ENCODE peak calls at places on chromosome 21, in six cellular contexts. V is IMR-90, O is Peyer's patch, Z is body of pancreas, T is sigmoid colon, U is heart left ventricle. W is an unnamed sample.

GRCh38 chr21:33278736-33279135 is 12.6 kb downstream of the IL10RB start:
- DNase-seq in Z (no peak), T (no peak), V (peak; percentile 44), U (no peak), O (no peak), W (no peak)

GRCh38 chr21:33411949-33412430 is 8.8 kb downstream of the IFNGR2 start:
- DNase-seq in O (peak; percentile 73), T (no peak), V (no peak), U (no peak), Z (peak; percentile 38), W (no peak)

GRCh38 chr21:24759348-24760118 is 847.7 kb downstream of the MRPL39 start:
- DNase-seq in O (no peak), Z (no peak), V (no peak), U (no peak), T (no peak), W (no peak)

GRCh38 chr21:20814090-20814489 is 184.1 kb upstream of the NCAM2 start:
- DNase-seq in Z (no peak), T (no peak), O (no peak), U (no peak), V (no peak), W (no peak)

GRCh38 chr21:22516230-22516629 is 1518.0 kb downstream of the NCAM2 start:
- DNase-seq in O (no peak), Z (no peak), T (no peak), V (no peak), U (no peak), W (no peak)

GRCh38 chr21:26140185-26140584 is 30.4 kb downstream of the APP start:
- DNase-seq in T (peak; percentile 75), O (peak; percentile 56), U (peak; percentile 62), V (peak; percentile 99), Z (peak; percentile 30), W (no peak)

GRCh38 chr21:33360281-33360680 is 35.5 kb downstream of the IFNAR1 start:
- DNase-seq in O (no peak), V (peak; percentile 80), T (no peak), U (no peak), Z (no peak), W (no peak)

GRCh38 chr21:26715878-26716506 is 129.2 kb downstream of the ADAMTS1 start:
- DNase-seq in V (peak; percentile 51), U (no peak), Z (peak; percentile 55), O (no peak), T (no peak), W (no peak)

GRCh38 chr21:40388046-40388445 is 458.9 kb downstream of the DSCAM start:
- DNase-seq in U (no peak), V (no peak), O (no peak), Z (no peak), T (no peak), W (no peak)

GRCh38 chr21:35291963-35292627 is 243.0 kb upstream of the RUNX1 start:
- DNase-seq in O (no peak), Z (no peak), V (peak; percentile 52), T (no peak), U (no peak), W (no peak)

GRCh38 chr21:31656199-31657095 is 3.0 kb upstream of the SOD1 start:
- DNase-seq in T (no peak), U (no peak), O (no peak), V (peak; percentile 47), Z (no peak), W (no peak)

GRCh38 chr21:43754948-43755781 is 20.9 kb downstream of the CSTB start:
- DNase-seq in U (peak; percentile 55), O (no peak), T (no peak), Z (peak; percentile 64), V (no peak), W (no peak)

GRCh38 chr21:44709426-44710293 is 1.7 kb downstream of the TSPEAR start:
- DNase-seq in V (peak; percentile 0), Z (no peak), O (peak; percentile 44), U (peak; percentile 61), T (no peak), W (no peak)

GRCh38 chr21:33949516-33950424 is 34.2 kb upstream of the ATP5PO start:
- DNase-seq in V (no peak), Z (no peak), T (no peak), O (no peak), U (no peak), W (no peak)

GRCh38 chr21:32884062-32884461 is 112.5 kb upstream of the PAXBP1 start:
- DNase-seq in T (no peak), Z (no peak), V (no peak), U (no peak), O (no peak), W (no peak)

GRCh38 chr21:45981641-45982255 is at the start of gene COL6A1:
- DNase-seq in T (peak; percentile 91), U (peak; percentile 83), O (peak; percentile 63), V (peak; percentile 66), Z (peak; percentile 69), W (peak; percentile 73)
- TF ChIP-seq POLR2A in T (peak; percentile 82), U (no peak), O (peak; percentile 18), V (peak; percentile 95), Z (peak; percentile 59), W (peak; percentile 44)

GRCh38 chr21:41933259-41934079 is 20.3 kb downstream of the C2CD2 start:
- DNase-seq in U (no peak), T (peak; percentile 78), O (no peak), Z (no peak), V (peak; percentile 56), W (no peak)
- H3K4me3 ChIP-seq in U (no peak overlapping the region), T (peak overlapping the region; percentile 43), O (no peak overlapping the region), Z (no peak overlapping the region), V (peak overlapping the region; percentile 19), W (no peak overlapping the region)

GRCh38 chr21:46594276-46594675 is 10.6 kb downstream of the S100B start:
- DNase-seq in T (no peak), Z (no peak), O (no peak), U (no peak), V (no peak), W (no peak)
- H3K9me3 ChIP-seq in T (peaks cover 2% of the 10 kb centered on the region), Z (peaks cover 17% of the 10 kb centered on the region), O (no peaks in the 10 kb centered on the region), U (peaks cover 12% of the 10 kb centered on the region), V (peaks cover 17% of the 10 kb centered on the region), W (no peaks in the 10 kb centered on the region)

DNA sequence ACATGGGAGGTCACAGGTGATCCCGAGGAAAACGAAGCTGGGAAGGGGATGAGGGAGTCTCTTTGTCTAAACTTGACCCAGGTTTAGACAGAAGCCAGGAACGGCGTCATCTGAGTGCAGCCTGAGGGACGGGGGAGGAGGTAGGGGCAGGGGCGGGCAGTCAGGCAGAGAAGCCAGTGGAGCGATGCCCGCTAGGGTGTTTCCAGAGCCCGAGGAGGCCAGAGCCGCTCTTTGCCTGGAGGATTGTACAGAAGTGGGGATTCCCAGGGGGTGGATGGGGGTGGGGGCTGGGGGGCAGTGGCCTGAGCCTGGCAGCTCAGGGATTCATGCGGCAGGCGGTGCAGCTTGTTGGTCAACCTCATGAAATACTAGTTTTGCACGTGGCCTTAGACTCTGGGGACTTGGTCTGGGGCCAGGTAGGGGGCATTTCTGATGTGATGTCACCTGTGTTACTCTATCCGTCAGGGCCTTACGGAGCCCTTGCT is 58.4 kb downstream of the VPS26C start:
- DNase-seq in V (no peak), T (no peak), U (no peak), O (no peak), Z (peak; percentile 50), W (no peak)
- TF ChIP-seq POLR2A in V (no peak), T (no peak), U (no peak), O (no peak), Z (no peak), W (no peak)

W was measured in right lobe of liver.